ENCODE peak calls at places on chromosomes 3 and 15, in six cellular contexts. C is GM23248, V is BE2C, I is A673, X is SJCRH30, Y is Peyer's patch. P is an unnamed sample. For H3K9me3, the result is how much of the 10 kb centered on the place peaks cover.

GRCh38 chr15:25950014-25950413 is 86.9 kb upstream of the ATP10A start:
- DNase-seq in V (no peak), X (no peak), C (peak), I (no peak), Y (no peak), P (no peak)

GRCh38 chr3:53109190-53109589 is 21.0 kb downstream of the RFT1 start:
- DNase-seq in C (peak), V (no peak), X (no peak), I (no peak), Y (no peak), P (peak)

GRCh38 chr3:34248352-34248751 is 449.9 kb downstream of the PDCD6IP start:
- DNase-seq in Y (no peak), C (no peak), I (no peak), X (no peak), V (no peak), P (no peak)

GRCh38 chr3:186380622-186381380 is 18.8 kb upstream of the DGKG start:
- DNase-seq in X (no peak), I (no peak), C (peak), V (no peak), Y (no peak), P (peak)

GRCh38 chr3:122215592-122216298 is 32.3 kb downstream of the CASR start:
- DNase-seq in X (no peak), I (no peak), Y (no peak), C (no peak), V (no peak), P (no peak)

GRCh38 chr15:86076468-86076867 is 3.2 kb upstream of the AGBL1 start:
- DNase-seq in C (no peak), Y (no peak), X (no peak), I (no peak), V (no peak), P (no peak)

GRCh38 chr15:67899596-67900283 is 59.9 kb upstream of the RNU6-1 start:
- DNase-seq in C (no peak), I (no peak), X (no peak), V (no peak), Y (no peak), P (no peak)

GRCh38 chr15:50238263-50238662 is 27.3 kb downstream of the HDC start:
- DNase-seq in I (no peak), C (no peak), Y (no peak), V (no peak), X (no peak), P (no peak)

GRCh38 chr3:192935441-192935840 is 17.8 kb upstream of the MB21D2 start:
- DNase-seq in I (no peak), V (no peak), C (peak), Y (no peak), X (no peak), P (no peak)

GRCh38 chr15:66269326-66270090 is 16.0 kb upstream of the MEGF11 start:
- DNase-seq in Y (no peak), I (peak), C (peak), X (peak), V (peak), P (peak)

GRCh38 chr3:149763565-149763964 is 11.3 kb upstream of the COMMD2 start:
- DNase-seq in I (no peak), X (no peak), V (no peak), C (no peak), Y (no peak), P (peak)

GRCh38 chr15:101187820-101188516 is 63.9 kb downstream of the CHSY1 start:
- DNase-seq in Y (no peak), X (peak), V (no peak), I (no peak), C (no peak), P (no peak)

GRCh38 chr3:78785004-78785403 is 982.8 kb downstream of the ROBO1 start:
- DNase-seq in Y (no peak), I (no peak), X (no peak), V (no peak), C (peak), P (peak)

GRCh38 chr3:148820885-148821284 is 6.7 kb upstream of the CPB1 start:
- DNase-seq in I (no peak), X (no peak), V (no peak), Y (no peak), C (no peak), P (no peak)

GRCh38 chr3:104835376-104835775 is 531.3 kb upstream of the ALCAM start:
- DNase-seq in Y (no peak), V (no peak), I (no peak), X (no peak), C (no peak), P (no peak)

GRCh38 chr3:11370134-11370533 is 97.9 kb downstream of the ATG7 start:
- DNase-seq in I (no peak), X (peak), V (no peak), Y (no peak), C (no peak), P (no peak)

GRCh38 chr3:32835943-32836342 is 18.1 kb downstream of the TRIM71 start:
- DNase-seq in I (no peak), Y (no peak), C (no peak), X (no peak), V (no peak), P (no peak)

GRCh38 chr3:41199866-41200668 is 762 bp downstream of the CTNNB1 start:
- DNase-seq in V (no peak), X (peak), C (peak), Y (peak), I (no peak), P (peak)

GRCh38 chr15:60720493-60721231 is 241.7 kb upstream of the ICE2 start:
- DNase-seq in I (no peak), X (no peak), C (no peak), Y (peak), V (no peak), P (no peak)

GRCh38 chr3:148379763-148380162 is 317.9 kb upstream of the AGTR1 start:
- DNase-seq in V (no peak), I (peak), Y (no peak), X (peak), C (peak), P (peak)

DNA sequence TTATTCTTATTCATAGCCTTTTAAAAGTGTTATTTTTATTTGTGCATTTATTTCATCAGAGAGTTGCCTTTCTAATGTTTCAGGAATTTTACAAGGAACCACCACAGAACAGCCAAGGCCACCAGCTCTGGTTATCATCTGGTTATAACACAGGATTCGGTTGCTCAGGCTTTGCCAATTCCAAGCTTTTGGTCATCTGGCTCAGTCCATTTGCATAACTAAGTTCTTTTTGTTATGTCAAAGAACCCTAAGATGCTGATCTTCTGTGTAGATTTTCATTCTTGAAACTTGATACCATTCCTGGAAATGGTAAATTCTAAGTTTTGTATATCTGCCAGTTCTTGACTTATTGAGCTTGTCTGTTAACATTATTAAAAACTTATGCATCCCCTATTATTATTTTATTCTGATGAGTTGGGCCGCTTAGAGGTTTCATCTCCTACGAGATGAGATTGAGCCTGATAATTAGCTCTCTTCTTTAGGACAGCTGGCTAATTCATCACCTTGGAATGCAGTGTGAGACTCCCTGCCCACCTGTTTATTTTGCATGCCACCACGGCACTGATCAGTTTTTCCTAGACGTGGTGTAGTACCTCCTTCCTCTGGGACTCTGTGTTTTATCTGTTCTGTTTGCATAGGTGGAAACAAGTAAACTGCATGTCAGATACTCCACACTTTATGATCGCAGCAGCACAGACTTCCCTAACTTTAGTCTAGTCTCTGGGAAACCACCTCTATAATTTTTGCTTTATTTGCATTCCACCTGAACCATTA is 264.8 kb downstream of the SLCO3A1 start:
- DNase-seq in I (no peak), X (peak), C (peak), V (no peak), Y (no peak), P (no peak)
- H3K4me3 ChIP-seq in I (no peak), X (no peak), C (no peak), V (no peak), Y (no peak), P (no peak)

GRCh38 chr15:48954538-48954937 is 9.2 kb downstream of the SHC4 start:
- DNase-seq in I (no peak), X (no peak), V (no peak), C (peak), Y (no peak), P (peak)

GRCh38 chr15:48955370-48955769 is 8.3 kb downstream of the SHC4 start:
- DNase-seq in C (no peak), V (no peak), I (no peak), Y (no peak), X (no peak), P (no peak)

DNA sequence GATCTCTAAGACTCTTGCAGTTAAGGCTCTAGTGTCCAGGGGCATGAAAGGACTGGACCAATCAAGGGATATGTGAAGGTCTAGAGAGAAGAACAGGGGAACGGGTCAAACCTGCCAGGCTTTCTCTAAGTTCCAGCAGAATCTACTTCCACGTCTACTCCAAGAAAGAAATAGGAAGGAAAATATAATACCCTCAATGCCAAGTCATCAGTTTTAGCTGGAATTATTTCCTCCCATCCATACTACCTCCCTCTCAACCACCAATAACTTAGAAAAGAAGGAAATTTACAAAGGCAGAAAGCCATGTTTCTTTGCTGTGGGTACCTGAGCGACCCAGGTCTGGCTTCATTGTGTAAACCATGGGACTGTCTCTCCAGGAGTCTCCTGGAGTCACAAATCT is 7.8 kb downstream of the SHC4 start:
- DNase-seq in V (no peak), I (no peak), X (no peak), Y (no peak), C (no peak), P (no peak)
- H3K9me3 ChIP-seq in V (under half), I (under half), X (under half), Y (under half), C (under half), P (under half)

DNA sequence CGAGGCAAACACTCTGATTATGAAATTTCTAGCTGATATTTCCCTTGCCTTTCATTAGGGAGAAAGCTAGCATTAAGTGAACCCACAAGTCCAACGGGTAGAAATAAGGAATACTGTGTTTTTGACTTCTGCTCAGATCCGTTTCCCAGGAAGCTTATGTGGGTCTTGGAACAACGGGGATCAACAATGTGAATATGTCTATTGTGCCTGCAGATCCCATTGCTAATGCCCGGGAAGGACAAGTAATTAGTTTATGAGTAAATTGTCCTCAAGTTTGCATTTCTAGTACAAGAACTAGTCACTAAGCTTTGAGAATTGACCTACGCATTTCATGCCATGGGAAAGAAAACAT is 236.4 kb downstream of the UACA start:
- DNase-seq in I (no peak), Y (no peak), X (peak), V (no peak), C (no peak), P (no peak)
- H3K4me3 ChIP-seq in I (no peak), Y (no peak), X (peak), V (peak), C (peak), P (peak)

GRCh38 chr15:56228854-56229253 is 14.8 kb downstream of the RFX7 start:
- DNase-seq in I (no peak), V (no peak), C (no peak), X (no peak), Y (no peak), P (no peak)
- H3K9me3 ChIP-seq in I (half or more), V (under half), C (under half), X (under half), Y (under half), P (under half)

DNA sequence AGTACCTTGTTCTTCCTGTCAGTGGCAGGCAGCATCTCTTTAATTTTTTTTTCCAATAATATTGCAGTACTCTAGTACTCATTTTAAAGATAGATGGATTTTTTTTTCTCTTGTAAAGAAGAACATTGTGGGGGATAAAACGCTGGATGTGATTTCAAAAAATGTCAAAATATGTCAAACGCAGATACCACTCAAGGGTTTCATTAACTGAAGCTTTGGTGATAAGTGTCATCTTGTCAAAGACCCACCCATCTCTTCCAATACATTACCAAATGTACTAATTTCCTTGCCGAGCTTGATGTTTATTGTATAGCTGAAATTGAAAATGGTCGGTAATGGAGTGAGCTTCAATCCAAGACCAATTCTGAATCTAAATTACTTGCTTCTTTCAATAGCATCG is 332.4 kb upstream of the SOX2 start:
- DNase-seq in C (no peak), Y (no peak), X (no peak), V (no peak), I (no peak), P (no peak)
- H3K4me3 ChIP-seq in C (no peak), Y (no peak), X (no peak), V (no peak), I (no peak), P (no peak)

DNA sequence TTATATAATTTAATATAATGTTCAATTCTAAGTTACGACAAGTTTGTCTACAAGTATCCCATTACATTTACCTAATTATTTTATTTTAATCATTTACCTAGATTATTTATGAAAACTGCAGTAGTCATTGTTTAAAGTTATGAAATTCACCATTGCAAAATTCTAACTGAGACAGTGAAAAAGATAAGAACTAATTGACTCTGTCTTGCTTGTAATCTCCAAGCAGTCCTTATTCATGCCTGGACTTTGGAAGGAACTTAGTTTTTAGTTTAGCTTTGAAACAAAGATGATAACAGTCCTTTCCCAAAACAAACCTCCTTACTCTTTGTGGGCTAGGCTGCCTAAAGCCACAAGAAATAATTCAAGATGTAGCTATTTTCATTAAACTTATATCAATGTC is 165.0 kb downstream of the SUCNR1 start:
- DNase-seq in X (no peak), C (no peak), V (no peak), Y (no peak), I (no peak), P (no peak)
- H3K9me3 ChIP-seq in X (under half), C (under half), V (under half), Y (under half), I (under half), P (under half)

DNA sequence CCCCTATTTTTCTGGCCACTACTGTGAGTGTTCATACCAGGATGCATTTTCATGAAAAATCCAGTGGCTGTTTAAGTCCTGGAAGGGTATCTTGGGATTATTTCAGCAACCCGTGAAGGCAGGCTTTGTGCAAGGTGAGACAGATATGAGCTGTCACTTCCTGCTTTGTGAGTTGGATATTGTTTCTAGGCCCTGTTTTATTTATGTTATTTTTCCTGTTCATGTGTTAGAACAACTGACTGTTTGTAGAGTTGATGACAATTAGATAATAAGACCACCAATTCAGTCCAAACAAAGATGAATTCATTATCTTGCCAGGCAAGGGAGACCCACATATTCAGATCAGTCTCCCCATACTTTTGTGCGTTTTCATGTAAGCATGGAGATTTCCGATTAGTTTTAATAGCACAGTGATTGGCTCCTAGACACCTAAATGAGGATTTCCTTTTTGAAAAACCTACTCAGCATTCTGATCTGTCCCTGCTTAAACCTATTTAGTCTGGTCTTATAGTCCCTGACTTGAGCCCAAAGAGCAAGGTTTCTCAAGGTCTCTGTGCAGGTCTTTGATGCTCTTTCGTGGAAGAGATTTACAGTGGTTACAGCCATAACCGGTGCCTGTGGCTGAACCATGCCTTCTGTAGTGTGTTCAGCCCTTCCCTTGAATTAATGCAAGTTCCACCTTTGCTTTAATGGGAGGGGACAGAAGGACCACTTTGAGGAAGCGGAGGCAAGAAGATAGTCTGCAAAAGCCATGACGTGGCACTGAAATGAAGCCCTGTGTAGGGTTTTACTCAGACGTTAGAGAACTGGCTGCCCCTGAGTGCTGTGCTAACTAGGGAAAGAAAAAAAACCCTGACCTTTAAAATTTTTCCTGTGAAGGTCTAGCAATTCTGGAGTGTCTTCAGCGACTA is 42.8 kb downstream of the ZBTB38 start:
- DNase-seq in X (no peak), I (peak), C (peak), Y (peak), V (no peak), P (peak)
- H3K4me3 ChIP-seq in X (no peak), I (no peak), C (no peak), Y (no peak), V (no peak), P (peak)

GRCh38 chr3:25246921-25247320 is 181.1 kb upstream of the RARB start:
- DNase-seq in Y (no peak), C (no peak), X (no peak), I (peak), V (no peak), P (no peak)
- H3K9me3 ChIP-seq in Y (under half), C (under half), X (under half), I (under half), V (under half), P (under half)

DNA sequence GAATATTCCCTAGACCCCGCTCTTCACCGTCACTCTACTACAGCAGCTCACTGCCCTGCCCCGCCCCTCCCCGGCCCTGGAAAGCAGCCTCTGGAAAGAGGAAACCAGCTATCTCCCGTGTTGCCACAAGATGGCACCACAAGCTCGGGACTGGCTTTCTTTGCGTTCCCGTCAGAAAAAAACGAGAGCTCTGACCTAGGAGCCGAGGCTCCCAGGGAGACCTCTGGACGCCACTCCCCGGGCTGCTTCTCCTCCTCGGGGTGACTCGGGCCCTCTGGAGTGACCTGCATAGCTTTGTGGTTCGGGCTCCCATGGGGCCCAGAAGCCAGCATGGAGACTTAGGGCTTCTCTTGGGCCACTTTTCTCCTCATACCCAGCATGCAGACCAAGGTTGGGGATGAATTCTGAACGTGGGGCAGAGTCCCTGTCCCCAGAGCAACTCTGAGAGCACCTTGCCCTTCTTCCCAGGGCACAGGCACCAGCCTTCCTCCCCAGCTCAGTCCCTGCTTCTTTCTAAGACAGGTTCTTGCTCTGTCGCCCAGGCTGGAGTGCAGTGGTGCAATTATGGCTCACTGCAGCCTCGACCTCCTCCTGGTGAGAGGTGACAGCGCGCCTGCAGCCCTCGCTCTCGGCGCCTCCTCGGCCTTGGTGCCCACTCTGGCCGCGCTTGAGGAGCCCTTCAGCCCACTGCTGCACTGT is 19.0 kb downstream of the STOML1 start:
- DNase-seq in X (peak), Y (peak), V (peak), I (peak), C (peak), P (peak)
- H3K4me3 ChIP-seq in X (no peak), Y (no peak), V (peak), I (peak), C (peak), P (peak)